ENCODE peak calls at places on chromosomes 12 and 14, in four cellular contexts. H is neuronal stem cell, Z is IMR-90, A is trophoblast cell. D is an unnamed sample. For H3K4me1, the result is how much of the 10 kb centered on the place peaks cover.

GRCh38 chr12:67892289-67892688 is 97.0 kb upstream of the IFNG-AS1 start:
- DNase-seq in Z (no peak), A (no peak), H (no peak), D (no peak)

GRCh38 chr12:19316420-19316819 is 122.9 kb upstream of the AEBP2 start:
- DNase-seq in A (no peak), H (no peak), Z (peak), D (no peak)

GRCh38 chr14:76887196-76887595 is 61.0 kb downstream of the LRRC74A start:
- DNase-seq in Z (peak), H (no peak), A (no peak), D (no peak)

GRCh38 chr14:64757601-64758000 is 53.4 kb downstream of the PLEKHG3 start:
- DNase-seq in Z (no peak), H (no peak), A (no peak), D (no peak)

GRCh38 chr14:52227559-52228222 is 39.8 kb upstream of the PTGDR start:
- DNase-seq in A (no peak), Z (no peak), H (no peak), D (no peak)

GRCh38 chr12:92629349-92630065 is 73.3 kb upstream of the PLEKHG7 start:
- DNase-seq in Z (peak), H (no peak), A (peak), D (no peak)

GRCh38 chr12:68913682-68914081 is 19.3 kb downstream of the CPM start:
- DNase-seq in A (no peak), Z (peak), H (no peak), D (no peak)

GRCh38 chr12:17334784-17335183 is 728.8 kb upstream of the LMO3 start:
- DNase-seq in A (no peak), H (no peak), Z (no peak), D (no peak)

GRCh38 chr12:115771065-115771464 is 506.4 kb downstream of the MED13L start:
- DNase-seq in A (no peak), H (no peak), Z (no peak), D (peak)

GRCh38 chr12:50215033-50215432 is 47.9 kb upstream of the CERS5 start:
- DNase-seq in A (peak), H (no peak), Z (peak), D (no peak)

GRCh38 chr12:50212071-50212467 is 44.9 kb upstream of the CERS5 start:
- DNase-seq in A (no peak), H (no peak), Z (no peak), D (no peak)

GRCh38 chr12:50214018-50214417 is 46.8 kb upstream of the CERS5 start:
- DNase-seq in A (no peak), Z (no peak), H (no peak), D (no peak)

GRCh38 chr12:50213439-50213838 is 46.3 kb upstream of the CERS5 start:
- DNase-seq in Z (no peak), H (no peak), A (no peak), D (no peak)

DNA sequence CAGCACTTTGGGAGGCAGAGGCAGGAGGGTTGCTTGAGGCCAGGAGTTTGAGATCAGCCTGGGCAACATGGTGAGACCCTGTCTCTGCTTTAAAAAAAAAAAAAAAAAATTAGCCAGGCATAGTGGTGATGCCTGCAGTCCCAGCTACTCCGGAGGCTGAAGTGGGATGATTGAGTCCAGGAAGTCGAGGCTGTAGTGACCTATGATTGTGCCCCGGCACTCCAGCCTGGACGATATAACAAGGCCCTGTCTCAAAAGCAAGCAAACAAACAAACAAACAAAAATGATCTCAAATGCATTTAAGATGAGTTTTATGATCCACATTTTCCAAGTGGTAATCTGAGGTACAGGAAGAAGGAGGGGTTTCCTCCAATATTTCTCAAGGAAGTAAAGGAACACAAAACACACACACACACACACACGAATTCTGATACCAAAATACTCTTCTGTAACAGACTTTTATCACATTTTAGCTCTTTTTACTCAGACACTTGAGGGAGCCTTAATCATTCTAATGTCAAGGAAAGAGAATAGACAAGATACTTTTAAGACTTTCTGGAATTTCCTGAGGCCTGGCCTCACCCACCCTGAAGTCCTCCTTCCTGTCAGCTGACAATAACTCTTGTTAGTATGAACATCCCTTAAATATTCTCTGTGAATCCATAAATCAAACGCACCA is 44.4 kb upstream of the CERS5 start:
- DNase-seq in A (no peak), Z (no peak), H (no peak), D (no peak)
- H3K4me1 ChIP-seq in A (under half), Z (under half), H (under half), D (under half)

GRCh38 chr14:99572173-99572999 is 31.6 kb downstream of the CCDC85C start:
- DNase-seq in H (no peak), Z (no peak), A (peak), D (no peak)

GRCh38 chr14:99573000-99573330 is 31.0 kb downstream of the CCDC85C start:
- DNase-seq in A (no peak), H (no peak), Z (no peak), D (no peak)

GRCh38 chr14:99575043-99576023 is 28.7 kb downstream of the CCDC85C start:
- DNase-seq in Z (peak), H (no peak), A (peak), D (no peak)

GRCh38 chr14:99574099-99574880 is 29.7 kb downstream of the CCDC85C start:
- DNase-seq in A (peak), H (peak), Z (peak), D (peak)

GRCh38 chr14:99573436-99574098 is 30.4 kb downstream of the CCDC85C start:
- DNase-seq in A (no peak), H (no peak), Z (no peak), D (no peak)
- H4K91ac ChIP-seq in A (peak), H (no peak), Z (peak), D (no peak)

GRCh38 chr14:54651018-54651351 is 84.1 kb downstream of the SAMD4A start:
- DNase-seq in A (peak), Z (no peak), H (no peak), D (no peak)

GRCh38 chr14:54653764-54654469 is 87.0 kb downstream of the SAMD4A start:
- DNase-seq in Z (peak), A (peak), H (no peak), D (no peak)

GRCh38 chr14:54651649-54652048 is 84.7 kb downstream of the SAMD4A start:
- DNase-seq in Z (no peak), H (no peak), A (peak), D (no peak)

GRCh38 chr14:54652890-54653201 is 85.9 kb downstream of the SAMD4A start:
- DNase-seq in Z (no peak), A (no peak), H (no peak), D (no peak)

GRCh38 chr14:54652188-54652889 is 85.4 kb downstream of the SAMD4A start:
- DNase-seq in A (peak), Z (peak), H (peak), D (peak)
- H3K4me1 ChIP-seq in A (under half), Z (under half), H (under half), D (under half)

GRCh38 chr12:89752331-89752730 is 43.7 kb upstream of the ATP2B1 start:
- DNase-seq in Z (no peak), H (no peak), A (no peak), D (no peak)

GRCh38 chr12:89760783-89761182 is 52.1 kb upstream of the ATP2B1 start:
- DNase-seq in Z (no peak), H (no peak), A (no peak), D (no peak)

GRCh38 chr12:89750821-89751227 is 42.2 kb upstream of the ATP2B1 start:
- DNase-seq in Z (no peak), A (peak), H (no peak), D (no peak)

GRCh38 chr12:89756638-89757321 is 48.1 kb upstream of the ATP2B1 start:
- DNase-seq in Z (peak), A (peak), H (no peak), D (no peak)

DNA sequence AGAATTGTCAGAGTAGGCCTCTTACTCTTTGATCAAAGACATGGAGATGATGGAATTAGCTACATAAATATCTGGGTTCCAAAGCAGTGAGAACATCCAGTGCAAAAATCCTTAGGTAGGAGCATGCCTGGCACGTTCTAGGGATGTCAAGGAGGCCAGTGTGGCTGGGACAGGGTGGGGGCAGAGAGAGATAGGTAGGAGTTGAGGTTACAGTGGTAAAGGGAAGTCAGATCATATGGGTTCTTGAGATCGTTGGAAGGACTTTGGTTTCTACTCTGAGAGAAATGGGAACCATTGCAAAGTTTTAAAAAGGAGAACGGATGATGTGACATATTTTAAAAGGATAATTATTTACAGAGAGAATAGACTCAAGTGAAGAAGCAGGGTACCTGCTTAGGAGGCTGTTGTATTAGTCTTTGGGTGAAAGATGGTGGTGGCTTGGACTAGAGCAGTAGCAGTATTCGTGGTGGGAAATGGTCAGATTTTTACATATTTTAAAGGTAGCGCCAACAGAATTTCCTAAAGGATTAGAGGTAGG is 47.5 kb upstream of the ATP2B1 start:
- DNase-seq in H (no peak), Z (no peak), A (no peak), D (no peak)
- H4K91ac ChIP-seq in H (no peak), Z (peak), A (peak), D (no peak)

DNA sequence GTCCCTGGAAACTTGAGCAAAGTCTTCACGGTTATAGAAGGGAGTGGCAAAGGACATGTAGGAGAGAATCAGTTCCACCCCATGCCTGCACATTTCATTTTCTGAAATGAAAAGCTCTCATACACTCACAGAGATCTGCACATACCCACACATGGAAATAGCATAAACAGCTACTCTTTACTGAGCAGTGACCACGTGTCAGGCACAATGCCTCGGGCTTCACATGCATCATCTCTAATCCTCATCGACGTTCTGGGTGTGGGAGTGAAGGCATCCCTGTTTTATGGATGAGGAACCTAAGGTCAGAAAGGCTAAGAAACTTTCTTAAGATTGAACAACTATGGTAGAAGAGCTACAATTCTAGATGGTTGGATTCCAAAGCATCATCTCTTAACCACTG is 198.8 kb downstream of the DAD1 start:
- DNase-seq in A (no peak), Z (no peak), H (no peak), D (no peak)
- H3K4me1 ChIP-seq in A (under half), Z (under half), H (under half), D (under half)

DNA sequence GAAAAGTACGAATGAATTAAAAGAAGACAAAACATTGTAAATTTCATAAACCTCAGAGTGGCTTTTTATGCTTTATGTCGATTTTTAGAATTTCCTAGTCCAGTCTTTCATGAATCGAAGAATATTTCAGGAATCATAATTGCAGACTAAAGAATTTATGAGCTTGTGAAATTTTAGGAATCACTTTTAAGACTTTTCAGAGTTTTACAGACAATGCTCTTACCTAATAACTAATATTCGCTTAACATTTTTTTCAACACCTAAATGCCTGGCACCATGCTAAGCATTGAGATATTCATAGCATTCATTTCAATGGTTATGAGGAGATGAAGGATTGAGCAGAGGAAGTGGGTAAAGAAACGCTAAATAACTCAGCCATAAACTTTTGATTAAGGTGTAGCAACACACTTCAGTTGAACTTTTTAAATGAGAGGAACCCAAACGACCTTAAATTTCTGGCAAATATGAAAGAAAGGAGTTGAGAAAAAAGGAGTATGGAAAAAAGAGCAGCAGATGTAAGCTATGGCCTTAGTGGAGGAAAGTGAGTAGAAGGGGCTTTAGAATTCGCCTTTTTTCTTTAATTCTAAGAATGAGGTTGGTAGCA is 739 bp upstream of the USP44 start:
- DNase-seq in H (no peak), A (peak), Z (no peak), D (no peak)
- H4K91ac ChIP-seq in H (no peak), A (no peak), Z (no peak), D (no peak)